ENCODE peak calls at places on chromosome 21, in six cellular contexts. Z, H, T, J, S and Y are unnamed samples.

GRCh38 chr21:35658242-35658641 is 402.1 kb downstream of the SETD4 start:
- DNase-seq in Z (no peak), H (no peak), T (no peak), J (no peak), S (no peak), Y (no peak)

GRCh38 chr21:23963454-23963853 is 1643.8 kb downstream of the MRPL39 start:
- DNase-seq in Z (no peak), H (no peak), T (no peak), J (no peak), S (no peak), Y (no peak)

GRCh38 chr21:16040601-16041000 is 310.8 kb downstream of the USP25 start:
- DNase-seq in Z (no peak), H (no peak), T (no peak), J (no peak), S (no peak), Y (no peak)

GRCh38 chr21:17340081-17340480 is 172.8 kb upstream of the CXADR start:
- DNase-seq in Z (no peak), H (no peak), T (no peak), J (no peak), S (no peak), Y (no peak)

GRCh38 chr21:44300262-44300959 is 558 bp downstream of the PFKL start:
- DNase-seq in Z (peak; percentile 58), H (peak; percentile 92), T (peak; percentile 90), J (peak; percentile 88), S (peak; percentile 77), Y (peak; percentile 26)

GRCh38 chr21:28737671-28738279 is 254.9 kb downstream of the LTN1 start:
- DNase-seq in Z (no peak), H (no peak), T (no peak), J (no peak), S (no peak), Y (no peak)

GRCh38 chr21:34732388-34732821 is 63.6 kb downstream of the CLIC6 start:
- DNase-seq in Z (no peak), H (no peak), T (no peak), J (peak; percentile 4), S (no peak), Y (no peak)

GRCh38 chr21:35896060-35896459 is 164.3 kb downstream of the SETD4 start:
- DNase-seq in Z (no peak), H (no peak), T (no peak), J (no peak), S (no peak), Y (no peak)

GRCh38 chr21:17819878-17820232 is 699 bp upstream of the C21orf91 start:
- DNase-seq in Z (peak; percentile 33), H (no peak), T (no peak), J (no peak), S (no peak), Y (no peak)

DNA sequence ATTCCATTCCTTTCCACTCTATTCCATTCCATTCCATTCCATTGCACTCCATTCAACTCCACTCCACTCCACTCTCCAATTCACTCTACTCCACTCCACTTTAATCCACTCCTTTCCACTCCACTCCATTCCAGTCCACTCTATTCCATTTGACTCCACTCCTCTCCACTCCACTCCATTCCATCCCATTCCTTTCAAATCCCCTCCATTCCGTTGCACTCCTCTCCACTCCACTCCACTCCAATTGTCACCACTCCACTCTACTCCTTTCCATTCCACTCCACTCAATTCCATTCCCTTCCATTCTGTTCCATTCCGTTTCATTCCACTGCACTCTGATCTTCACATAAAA is 2563.7 kb upstream of the TPTE start:
- DNase-seq in Z (no peak), H (no peak), T (no peak), J (no peak), S (no peak), Y (no peak)
- H3K9me3 ChIP-seq in Z (peaks cover 95% of the 10 kb centered on the region), H (peaks cover 76% of the 10 kb centered on the region), T (peaks cover 1% of the 10 kb centered on the region), J (peaks cover 21% of the 10 kb centered on the region), S (peaks cover 11% of the 10 kb centered on the region), Y (peaks cover 35% of the 10 kb centered on the region)

GRCh38 chr21:33367309-33367973 is 35.8 kb upstream of the IFNGR2 start:
- DNase-seq in Z (no peak), H (no peak), T (no peak), J (no peak), S (no peak), Y (no peak)

GRCh38 chr21:33370292-33370691 is 32.9 kb upstream of the IFNGR2 start:
- DNase-seq in Z (no peak), H (no peak), T (no peak), J (no peak), S (no peak), Y (no peak)

GRCh38 chr21:33368576-33368975 is 34.6 kb upstream of the IFNGR2 start:
- DNase-seq in Z (no peak), H (no peak), T (no peak), J (peak; percentile 29), S (no peak), Y (no peak)

GRCh38 chr21:33369586-33369985 is 33.6 kb upstream of the IFNGR2 start:
- DNase-seq in Z (no peak), H (peak; percentile 18), T (no peak), J (peak; percentile 27), S (no peak), Y (no peak)

GRCh38 chr21:33368124-33368523 is 35.1 kb upstream of the IFNGR2 start:
- DNase-seq in Z (no peak), H (no peak), T (no peak), J (no peak), S (no peak), Y (no peak)
- H3K9me3 ChIP-seq in Z (peaks cover 23% of the 10 kb centered on the region), H (peaks cover 11% of the 10 kb centered on the region), T (no peaks in the 10 kb centered on the region), J (no peaks in the 10 kb centered on the region), S (no peaks in the 10 kb centered on the region), Y (no peaks in the 10 kb centered on the region)

DNA sequence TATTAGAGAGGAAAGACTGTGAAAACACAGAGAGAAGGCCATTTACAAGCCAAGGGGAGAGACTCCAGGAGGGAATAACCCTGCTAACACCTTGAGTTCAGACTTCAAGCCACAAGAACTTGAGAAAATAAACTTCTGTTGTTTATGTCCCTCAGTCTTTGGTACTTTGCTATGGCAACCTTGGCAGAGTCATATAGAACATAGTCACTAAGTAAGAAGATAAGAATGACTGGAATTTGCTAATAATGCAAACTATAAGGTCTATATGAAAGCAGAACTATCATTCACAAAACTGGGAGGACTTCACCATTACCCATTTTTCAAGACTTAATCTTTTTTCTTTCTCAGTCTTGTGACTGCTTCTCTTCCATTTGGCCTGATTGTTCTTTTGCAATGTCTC is 767.3 kb upstream of the ADAMTS5 start:
- DNase-seq in Z (no peak), H (no peak), T (no peak), J (no peak), S (no peak), Y (no peak)
- H3K9me3 ChIP-seq in Z (no peaks in the 10 kb centered on the region), H (no peaks in the 10 kb centered on the region), T (no peaks in the 10 kb centered on the region), J (no peaks in the 10 kb centered on the region), S (no peaks in the 10 kb centered on the region), Y (no peaks in the 10 kb centered on the region)

GRCh38 chr21:39474545-39474944 is 22.8 kb downstream of the SH3BGR start:
- DNase-seq in Z (no peak), H (no peak), T (no peak), J (no peak), S (no peak), Y (no peak)

GRCh38 chr21:39472211-39472610 is 20.4 kb downstream of the SH3BGR start:
- DNase-seq in Z (no peak), H (no peak), T (no peak), J (no peak), S (no peak), Y (no peak)

GRCh38 chr21:39472786-39473185 is 21.0 kb downstream of the SH3BGR start:
- DNase-seq in Z (no peak), H (no peak), T (no peak), J (no peak), S (no peak), Y (no peak)

GRCh38 chr21:39467746-39468145 is 16.0 kb downstream of the SH3BGR start:
- DNase-seq in Z (no peak), H (no peak), T (no peak), J (no peak), S (no peak), Y (no peak)

GRCh38 chr21:39471598-39471997 is 19.8 kb downstream of the SH3BGR start:
- DNase-seq in Z (no peak), H (no peak), T (no peak), J (no peak), S (no peak), Y (no peak)
- H3K9me3 ChIP-seq in Z (no peaks in the 10 kb centered on the region), H (no peaks in the 10 kb centered on the region), T (no peaks in the 10 kb centered on the region), J (no peaks in the 10 kb centered on the region), S (no peaks in the 10 kb centered on the region), Y (no peaks in the 10 kb centered on the region)